ENCODE peak calls at places on chromosomes 5 and 9, in seven cellular contexts. One of them, this sample, is unnamed.

GRCh38 chr9:130444565-130445221 is at the start of gene ASS1:
- DNase-seq in hepatocyte: peak; percentile 91
- DNase-seq in GM23248: peak; percentile 70
- DNase-seq in HCT116: no peak
- DNase-seq in PC-3: peak; percentile 69
- DNase-seq in neural progenitor cell: peak; percentile 83
- DNase-seq in SK-N-SH: no peak
- DNase-seq in this sample: peak; percentile 26

GRCh38 chr5:146818790-146819189 is 59.8 kb downstream of the PPP2R2B start:
- DNase-seq in hepatocyte: no peak
- DNase-seq in GM23248: no peak
- DNase-seq in HCT116: no peak
- DNase-seq in PC-3: no peak
- DNase-seq in neural progenitor cell: no peak
- DNase-seq in SK-N-SH: no peak
- DNase-seq in this sample: no peak

GRCh38 chr9:94270009-94270408 is 10.9 kb downstream of the ZNF169 start:
- DNase-seq in hepatocyte: no peak
- DNase-seq in GM23248: no peak
- DNase-seq in HCT116: no peak
- DNase-seq in PC-3: no peak
- DNase-seq in neural progenitor cell: no peak
- DNase-seq in SK-N-SH: no peak
- DNase-seq in this sample: no peak

GRCh38 chr5:66850354-66851075 is 254.3 kb downstream of the MAST4 start:
- DNase-seq in hepatocyte: no peak
- DNase-seq in GM23248: peak; percentile 70
- DNase-seq in HCT116: no peak
- DNase-seq in PC-3: peak; percentile 7
- DNase-seq in neural progenitor cell: no peak
- DNase-seq in SK-N-SH: no peak
- DNase-seq in this sample: no peak

GRCh38 chr9:1938675-1939170 is 76.4 kb upstream of the SMARCA2 start:
- DNase-seq in hepatocyte: no peak
- DNase-seq in GM23248: no peak
- DNase-seq in HCT116: no peak
- DNase-seq in PC-3: no peak
- DNase-seq in neural progenitor cell: no peak
- DNase-seq in SK-N-SH: no peak
- DNase-seq in this sample: no peak

GRCh38 chr9:36154213-36154952 is 14.8 kb upstream of the CCIN start:
- DNase-seq in hepatocyte: no peak
- DNase-seq in GM23248: peak; percentile 91
- DNase-seq in HCT116: no peak
- DNase-seq in PC-3: peak; percentile 29
- DNase-seq in neural progenitor cell: no peak
- DNase-seq in SK-N-SH: no peak
- DNase-seq in this sample: no peak

GRCh38 chr9:115063058-115063850 is 54.7 kb downstream of the TNC start:
- DNase-seq in hepatocyte: no peak
- DNase-seq in GM23248: peak; percentile 77
- DNase-seq in HCT116: no peak
- DNase-seq in PC-3: peak; percentile 46
- DNase-seq in neural progenitor cell: no peak
- DNase-seq in SK-N-SH: no peak
- DNase-seq in this sample: no peak

GRCh38 chr5:90740244-90740799 is 181.7 kb downstream of the ADGRV1 start:
- DNase-seq in hepatocyte: no peak
- DNase-seq in GM23248: no peak
- DNase-seq in HCT116: no peak
- DNase-seq in PC-3: no peak
- DNase-seq in neural progenitor cell: no peak
- DNase-seq in SK-N-SH: no peak
- DNase-seq in this sample: no peak

GRCh38 chr5:13878357-13878756 is 66.1 kb downstream of the DNAH5 start:
- DNase-seq in hepatocyte: no peak
- DNase-seq in GM23248: no peak
- DNase-seq in HCT116: no peak
- DNase-seq in PC-3: no peak
- DNase-seq in neural progenitor cell: peak; percentile 34
- DNase-seq in SK-N-SH: no peak
- DNase-seq in this sample: no peak

GRCh38 chr9:123422593-123422992 is 66.6 kb downstream of the CRB2 start:
- DNase-seq in hepatocyte: no peak
- DNase-seq in GM23248: no peak
- DNase-seq in HCT116: no peak
- DNase-seq in PC-3: no peak
- DNase-seq in neural progenitor cell: no peak
- DNase-seq in SK-N-SH: no peak
- DNase-seq in this sample: no peak

GRCh38 chr5:133900498-133901270 is 67.7 kb downstream of the C5orf15 start:
- DNase-seq in hepatocyte: no peak
- DNase-seq in GM23248: no peak
- DNase-seq in HCT116: no peak
- DNase-seq in PC-3: no peak
- DNase-seq in neural progenitor cell: no peak
- DNase-seq in SK-N-SH: peak; percentile 61
- DNase-seq in this sample: no peak

GRCh38 chr9:23811633-23812032 is 14.4 kb downstream of the ELAVL2 start:
- DNase-seq in hepatocyte: no peak
- DNase-seq in GM23248: no peak
- DNase-seq in HCT116: no peak
- DNase-seq in PC-3: peak; percentile 63
- DNase-seq in neural progenitor cell: no peak
- DNase-seq in SK-N-SH: no peak
- DNase-seq in this sample: no peak

GRCh38 chr5:140741967-140742366 is 41.7 kb downstream of the ZMAT2 start:
- DNase-seq in hepatocyte: no peak
- DNase-seq in GM23248: no peak
- DNase-seq in HCT116: no peak
- DNase-seq in PC-3: no peak
- DNase-seq in neural progenitor cell: no peak
- DNase-seq in SK-N-SH: no peak
- DNase-seq in this sample: no peak

GRCh38 chr5:181181650-181182565 is 23.1 kb downstream of the TRIM7 start:
- DNase-seq in hepatocyte: peak; percentile 80
- DNase-seq in GM23248: peak; percentile 85
- DNase-seq in HCT116: peak; percentile 76
- DNase-seq in PC-3: peak; percentile 83
- DNase-seq in neural progenitor cell: peak; percentile 87
- DNase-seq in SK-N-SH: peak; percentile 71
- DNase-seq in this sample: peak; percentile 82

GRCh38 chr5:122121782-122122465 is 7.4 kb upstream of the ZNF474 start:
- DNase-seq in hepatocyte: no peak
- DNase-seq in GM23248: peak; percentile 71
- DNase-seq in HCT116: no peak
- DNase-seq in PC-3: peak; percentile 52
- DNase-seq in neural progenitor cell: no peak
- DNase-seq in SK-N-SH: no peak
- DNase-seq in this sample: no peak

GRCh38 chr5:57735754-57736153 is 253.1 kb upstream of the ACTBL2 start:
- DNase-seq in hepatocyte: no peak
- DNase-seq in GM23248: peak; percentile 89
- DNase-seq in HCT116: peak; percentile 48
- DNase-seq in PC-3: peak; percentile 78
- DNase-seq in neural progenitor cell: no peak
- DNase-seq in SK-N-SH: no peak
- DNase-seq in this sample: no peak
- TF ChIP-seq EZH2phosphoT487 in hepatocyte: no peak
- TF ChIP-seq EZH2phosphoT487 in GM23248: no peak
- TF ChIP-seq EZH2phosphoT487 in HCT116: no peak
- TF ChIP-seq EZH2phosphoT487 in PC-3: no peak
- TF ChIP-seq EZH2phosphoT487 in neural progenitor cell: no peak
- TF ChIP-seq EZH2phosphoT487 in SK-N-SH: no peak
- TF ChIP-seq EZH2phosphoT487 in this sample: no peak

GRCh38 chr5:3341446-3342240 is 254.0 kb upstream of the IRX1 start:
- DNase-seq in hepatocyte: no peak
- DNase-seq in GM23248: no peak
- DNase-seq in HCT116: no peak
- DNase-seq in PC-3: no peak
- DNase-seq in neural progenitor cell: no peak
- DNase-seq in SK-N-SH: no peak
- DNase-seq in this sample: no peak
- H3K9me3 ChIP-seq in hepatocyte: no peaks in the 10 kb centered on the region
- H3K9me3 ChIP-seq in GM23248: no peaks in the 10 kb centered on the region
- H3K9me3 ChIP-seq in HCT116: peaks cover 10% of the 10 kb centered on the region
- H3K9me3 ChIP-seq in PC-3: no peaks in the 10 kb centered on the region
- H3K9me3 ChIP-seq in neural progenitor cell: no peaks in the 10 kb centered on the region
- H3K9me3 ChIP-seq in SK-N-SH: no peaks in the 10 kb centered on the region
- H3K9me3 ChIP-seq in this sample: no peaks in the 10 kb centered on the region

GRCh38 chr5:1208743-1209551 is 7.6 kb downstream of the SLC6A19 start:
- DNase-seq in hepatocyte: peak; percentile 60
- DNase-seq in GM23248: peak; percentile 25
- DNase-seq in HCT116: no peak
- DNase-seq in PC-3: peak; percentile 25
- DNase-seq in neural progenitor cell: peak; percentile 72
- DNase-seq in SK-N-SH: peak; percentile 79
- DNase-seq in this sample: no peak
- TF ChIP-seq EZH2phosphoT487 in hepatocyte: no peak
- TF ChIP-seq EZH2phosphoT487 in GM23248: no peak
- TF ChIP-seq EZH2phosphoT487 in HCT116: no peak
- TF ChIP-seq EZH2phosphoT487 in PC-3: no peak
- TF ChIP-seq EZH2phosphoT487 in neural progenitor cell: no peak
- TF ChIP-seq EZH2phosphoT487 in SK-N-SH: no peak
- TF ChIP-seq EZH2phosphoT487 in this sample: no peak

GRCh38 chr5:63877961-63878360 is 84.3 kb downstream of the HTR1A start:
- DNase-seq in hepatocyte: no peak
- DNase-seq in GM23248: no peak
- DNase-seq in HCT116: no peak
- DNase-seq in PC-3: no peak
- DNase-seq in neural progenitor cell: no peak
- DNase-seq in SK-N-SH: no peak
- DNase-seq in this sample: no peak
- H3K9me3 ChIP-seq in hepatocyte: no peaks in the 10 kb centered on the region
- H3K9me3 ChIP-seq in GM23248: no peaks in the 10 kb centered on the region
- H3K9me3 ChIP-seq in HCT116: peaks cover 13% of the 10 kb centered on the region
- H3K9me3 ChIP-seq in PC-3: no peaks in the 10 kb centered on the region
- H3K9me3 ChIP-seq in neural progenitor cell: no peaks in the 10 kb centered on the region
- H3K9me3 ChIP-seq in SK-N-SH: no peaks in the 10 kb centered on the region
- H3K9me3 ChIP-seq in this sample: no peaks in the 10 kb centered on the region

GRCh38 chr5:313806-314376 is 7.6 kb upstream of the AHRR start:
- DNase-seq in hepatocyte: no peak
- DNase-seq in GM23248: no peak
- DNase-seq in HCT116: no peak
- DNase-seq in PC-3: no peak
- DNase-seq in neural progenitor cell: no peak
- DNase-seq in SK-N-SH: no peak
- DNase-seq in this sample: no peak

GRCh38 chr5:316210-317085 is 5.1 kb upstream of the AHRR start:
- DNase-seq in hepatocyte: no peak
- DNase-seq in GM23248: no peak
- DNase-seq in HCT116: no peak
- DNase-seq in PC-3: no peak
- DNase-seq in neural progenitor cell: no peak
- DNase-seq in SK-N-SH: no peak
- DNase-seq in this sample: no peak

GRCh38 chr5:314676-315487 is 6.6 kb upstream of the AHRR start:
- DNase-seq in hepatocyte: no peak
- DNase-seq in GM23248: no peak
- DNase-seq in HCT116: no peak
- DNase-seq in PC-3: no peak
- DNase-seq in neural progenitor cell: no peak
- DNase-seq in SK-N-SH: no peak
- DNase-seq in this sample: no peak

GRCh38 chr5:317086-317811 is 4.3 kb upstream of the AHRR start:
- DNase-seq in hepatocyte: peak; percentile 85
- DNase-seq in GM23248: peak; percentile 89
- DNase-seq in HCT116: peak; percentile 52
- DNase-seq in PC-3: peak; percentile 73
- DNase-seq in neural progenitor cell: peak; percentile 90
- DNase-seq in SK-N-SH: peak; percentile 74
- DNase-seq in this sample: no peak

DNA sequence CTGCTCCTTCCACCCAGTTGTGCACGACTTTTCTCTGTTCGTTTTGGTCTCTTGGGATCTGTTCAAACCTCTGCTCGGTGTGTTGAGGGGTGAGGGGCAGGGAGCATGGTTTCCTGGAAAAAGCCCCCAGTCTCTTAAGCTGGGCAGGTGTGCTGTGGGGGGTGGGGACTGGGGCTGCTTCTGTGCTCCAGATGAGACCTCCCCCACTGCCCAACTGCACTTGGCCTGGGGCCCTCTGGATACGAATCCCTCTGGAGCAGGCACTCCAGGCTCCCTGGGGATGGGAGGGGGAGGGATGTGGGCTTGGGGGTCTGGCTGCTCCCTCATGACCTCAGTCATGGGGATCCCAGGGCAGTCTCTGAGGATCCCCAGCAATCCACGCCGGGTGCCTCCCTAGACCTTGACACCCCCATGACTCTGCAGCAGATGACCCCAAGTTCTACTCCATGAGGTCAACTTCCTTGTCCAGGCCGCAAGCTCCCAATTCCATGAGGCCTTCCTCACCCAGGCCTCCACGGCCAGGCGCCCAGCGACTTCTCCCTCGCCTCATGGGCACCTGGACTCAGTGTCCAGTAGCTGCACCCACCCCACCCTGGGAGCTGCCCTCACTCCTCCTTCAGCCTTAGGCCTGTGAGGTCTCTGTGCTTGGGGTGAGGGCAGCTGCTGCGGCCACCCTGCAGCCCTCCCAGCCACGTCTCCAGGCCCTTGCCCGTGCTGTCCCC is 5.9 kb upstream of the AHRR start:
- DNase-seq in hepatocyte: no peak
- DNase-seq in GM23248: no peak
- DNase-seq in HCT116: no peak
- DNase-seq in PC-3: no peak
- DNase-seq in neural progenitor cell: no peak
- DNase-seq in SK-N-SH: no peak
- DNase-seq in this sample: no peak
- TF ChIP-seq EZH2phosphoT487 in hepatocyte: no peak
- TF ChIP-seq EZH2phosphoT487 in GM23248: no peak
- TF ChIP-seq EZH2phosphoT487 in HCT116: no peak
- TF ChIP-seq EZH2phosphoT487 in PC-3: no peak
- TF ChIP-seq EZH2phosphoT487 in neural progenitor cell: no peak
- TF ChIP-seq EZH2phosphoT487 in SK-N-SH: no peak
- TF ChIP-seq EZH2phosphoT487 in this sample: no peak

GRCh38 chr5:179122411-179123108 is 62.4 kb downstream of the ZNF354C start:
- DNase-seq in hepatocyte: no peak
- DNase-seq in GM23248: no peak
- DNase-seq in HCT116: no peak
- DNase-seq in PC-3: no peak
- DNase-seq in neural progenitor cell: no peak
- DNase-seq in SK-N-SH: no peak
- DNase-seq in this sample: no peak
- H3K9me3 ChIP-seq in hepatocyte: no peaks in the 10 kb centered on the region
- H3K9me3 ChIP-seq in GM23248: no peaks in the 10 kb centered on the region
- H3K9me3 ChIP-seq in HCT116: no peaks in the 10 kb centered on the region
- H3K9me3 ChIP-seq in PC-3: no peaks in the 10 kb centered on the region
- H3K9me3 ChIP-seq in neural progenitor cell: no peaks in the 10 kb centered on the region
- H3K9me3 ChIP-seq in SK-N-SH: no peaks in the 10 kb centered on the region
- H3K9me3 ChIP-seq in this sample: no peaks in the 10 kb centered on the region

DNA sequence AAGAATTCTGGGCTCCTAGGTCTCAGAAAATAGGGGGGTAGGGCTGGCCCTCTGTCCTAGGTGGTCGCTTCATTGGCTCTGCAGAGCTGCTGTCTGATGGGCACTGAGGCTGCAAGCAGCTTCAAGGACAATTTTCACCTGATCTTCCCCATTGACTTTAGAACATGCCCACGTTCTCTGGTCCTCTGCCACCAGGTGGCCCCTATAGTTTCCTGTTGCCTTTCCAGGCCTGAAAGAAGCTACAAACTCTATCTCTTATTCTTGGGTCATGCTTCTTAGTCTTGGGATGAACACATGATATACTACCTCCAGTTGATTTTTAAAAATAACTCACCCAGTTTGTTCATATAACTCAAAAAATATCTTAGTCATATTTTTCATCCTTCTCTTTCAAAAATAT is 26.3 kb downstream of the SPZ1 start:
- DNase-seq in hepatocyte: peak; percentile 47
- DNase-seq in GM23248: peak; percentile 10
- DNase-seq in HCT116: peak; percentile 48
- DNase-seq in PC-3: peak; percentile 45
- DNase-seq in neural progenitor cell: peak; percentile 33
- DNase-seq in SK-N-SH: peak; percentile 47
- DNase-seq in this sample: peak; percentile 47
- TF ChIP-seq EZH2phosphoT487 in hepatocyte: no peak
- TF ChIP-seq EZH2phosphoT487 in GM23248: no peak
- TF ChIP-seq EZH2phosphoT487 in HCT116: no peak
- TF ChIP-seq EZH2phosphoT487 in PC-3: no peak
- TF ChIP-seq EZH2phosphoT487 in neural progenitor cell: no peak
- TF ChIP-seq EZH2phosphoT487 in SK-N-SH: no peak
- TF ChIP-seq EZH2phosphoT487 in this sample: no peak